ENCODE peak calls at places on chromosome 6, in nine cellular contexts. L is brain microvascular endothelial cell; R is cardiac muscle cell; B is osteoblast; D is HCT116; T is fibroblast of lung; H is naive thymus-derived CD4-positive, alpha-beta T cell; Z is OCI-LY7; O is CD8-positive, alpha-beta memory T cell. E is an unnamed sample. For H3K36me3, the result is how much of the 10 kb centered on the place peaks cover.

GRCh38 chr6:147278891-147279290 is 74.7 kb downstream of the STXBP5 start:
- DNase-seq in L (no peak), R (no peak), B (no peak), D (no peak), T (no peak), H (no peak), Z (no peak), O (no peak), E (no peak)

GRCh38 chr6:141744971-141745370 is 387.8 kb upstream of the GJE1 start:
- DNase-seq in L (no peak), R (peak), B (peak), D (no peak), T (peak), H (no peak), Z (no peak), O (no peak), E (no peak)

GRCh38 chr6:44556046-44556445 is 168.5 kb downstream of the CDC5L start:
- DNase-seq in L (no peak), R (no peak), B (no peak), D (no peak), T (no peak), H (no peak), Z (no peak), O (no peak), E (no peak)

GRCh38 chr6:107587402-107587801 is 97.5 kb downstream of the SOBP start:
- DNase-seq in L (no peak), R (no peak), B (no peak), D (no peak), T (no peak), H (no peak), Z (no peak), O (no peak), E (no peak)

GRCh38 chr6:25703005-25703404 is 51.0 kb downstream of the SCGN start:
- DNase-seq in L (no peak), R (no peak), B (no peak), D (no peak), T (no peak), H (no peak), Z (no peak), O (no peak), E (no peak)

GRCh38 chr6:159303784-159304183 is 134.6 kb downstream of the FNDC1 start:
- DNase-seq in L (no peak), R (no peak), B (no peak), D (no peak), T (no peak), H (no peak), Z (no peak), O (no peak), E (no peak)

GRCh38 chr6:150717419-150717818 is 117.7 kb downstream of the PLEKHG1 start:
- DNase-seq in L (no peak), R (no peak), B (no peak), D (no peak), T (no peak), H (no peak), Z (no peak), O (no peak), E (peak)

GRCh38 chr6:170224694-170225660 is 65.9 kb downstream of the DLL1 start:
- DNase-seq in L (no peak), R (no peak), B (peak), D (no peak), T (peak), H (no peak), Z (no peak), O (no peak), E (no peak)

GRCh38 chr6:143059616-143060353 is 904 bp upstream of the AIG1 start:
- DNase-seq in L (peak), R (peak), B (peak), D (peak), T (peak), H (no peak), Z (peak), O (peak), E (no peak)

GRCh38 chr6:2794171-2794730 is 29.1 kb downstream of the WRNIP1 start:
- DNase-seq in L (no peak), R (no peak), B (no peak), D (no peak), T (peak), H (no peak), Z (no peak), O (no peak), E (no peak)

GRCh38 chr6:24440897-24441598 is 38.3 kb downstream of the MRS2 start:
- DNase-seq in L (no peak), R (no peak), B (no peak), D (no peak), T (no peak), H (no peak), Z (no peak), O (no peak), E (no peak)

GRCh38 chr6:168309183-168309582 is 10.4 kb downstream of the DACT2 start:
- DNase-seq in L (no peak), R (no peak), B (no peak), D (no peak), T (no peak), H (no peak), Z (no peak), O (no peak), E (no peak)

GRCh38 chr6:109820706-109821350 is 129.7 kb downstream of the FIG4 start:
- DNase-seq in L (no peak), R (no peak), B (no peak), D (no peak), T (no peak), H (no peak), Z (peak), O (no peak), E (no peak)

GRCh38 chr6:16764188-16764950 is 3.1 kb upstream of the ATXN1 start:
- DNase-seq in L (peak), R (peak), B (peak), D (no peak), T (peak), H (no peak), Z (no peak), O (no peak), E (no peak)

GRCh38 chr6:22053385-22053997 is 243.3 kb downstream of the PRL start:
- DNase-seq in L (no peak), R (no peak), B (peak), D (no peak), T (peak), H (no peak), Z (no peak), O (no peak), E (no peak)

GRCh38 chr6:33620158-33620583 is 951 bp upstream of the ITPR3 start:
- DNase-seq in L (no peak), R (no peak), B (peak), D (no peak), T (peak), H (peak), Z (peak), O (no peak), E (no peak)

GRCh38 chr6:37171141-37171969 is 1.4 kb downstream of the PIM1 start:
- DNase-seq in L (peak), R (peak), B (peak), D (no peak), T (peak), H (peak), Z (peak), O (peak), E (peak)

GRCh38 chr6:71405416-71405815 is 116.8 kb downstream of the OGFRL1 start:
- DNase-seq in L (no peak), R (no peak), B (no peak), D (no peak), T (no peak), H (no peak), Z (no peak), O (no peak), E (no peak)

GRCh38 chr6:137013738-137014602 is 30.8 kb downstream of the IL20RA start:
- DNase-seq in L (peak), R (peak), B (peak), D (peak), T (peak), H (no peak), Z (peak), O (no peak), E (peak)

GRCh38 chr6:119966484-119966883 is 616.9 kb upstream of the MAN1A1 start:
- DNase-seq in L (no peak), R (no peak), B (no peak), D (no peak), T (no peak), H (no peak), Z (peak), O (no peak), E (peak)

GRCh38 chr6:37483917-37484785 is 15.5 kb downstream of the CCDC167 start:
- DNase-seq in L (peak), R (peak), B (peak), D (no peak), T (peak), H (peak), Z (peak), O (peak), E (peak)

GRCh38 chr6:21665436-21666199 is 72.1 kb downstream of the SOX4 start:
- DNase-seq in L (no peak), R (no peak), B (no peak), D (no peak), T (peak), H (no peak), Z (no peak), O (no peak), E (no peak)

GRCh38 chr6:42401605-42401935 is 50.2 kb downstream of the TRERF1 start:
- DNase-seq in L (no peak), R (no peak), B (no peak), D (no peak), T (no peak), H (no peak), Z (no peak), O (no peak), E (no peak)

GRCh38 chr6:7954477-7955200 is 44.1 kb upstream of the TXNDC5 start:
- DNase-seq in L (no peak), R (peak), B (no peak), D (no peak), T (no peak), H (no peak), Z (no peak), O (no peak), E (no peak)

GRCh38 chr6:99882151-99882702 is 111.8 kb downstream of the MCHR2 start:
- DNase-seq in L (no peak), R (no peak), B (no peak), D (no peak), T (no peak), H (no peak), Z (no peak), O (no peak), E (no peak)

GRCh38 chr6:166508726-166509125 is 77.8 kb downstream of the RAMACL start:
- DNase-seq in L (no peak), R (no peak), B (peak), D (no peak), T (no peak), H (no peak), Z (no peak), O (no peak), E (no peak)
- H3K36me3 ChIP-seq in L (under half), R (under half), B (under half), D (under half), T (under half), H (under half), Z (under half), O (under half), E (under half)

GRCh38 chr6:32117461-32117860 is 8.3 kb upstream of the TNXB start:
- DNase-seq in L (no peak), R (no peak), B (no peak), D (no peak), T (no peak), H (no peak), Z (no peak), O (no peak), E (no peak)
- H3K36me3 ChIP-seq in L (under half), R (under half), B (under half), D (under half), T (under half), H (half or more), Z (half or more), O (half or more), E (under half)

GRCh38 chr6:166087246-166087645 is 80.4 kb downstream of the TBXT start:
- DNase-seq in L (no peak), R (no peak), B (peak), D (no peak), T (no peak), H (no peak), Z (no peak), O (no peak), E (no peak)

GRCh38 chr6:166087848-166088247 is 79.8 kb downstream of the TBXT start:
- DNase-seq in L (no peak), R (no peak), B (no peak), D (no peak), T (no peak), H (no peak), Z (no peak), O (no peak), E (no peak)

GRCh38 chr6:166084951-166085350 is 82.7 kb downstream of the TBXT start:
- DNase-seq in L (no peak), R (no peak), B (no peak), D (no peak), T (no peak), H (no peak), Z (no peak), O (no peak), E (no peak)

GRCh38 chr6:166085498-166085897 is 82.2 kb downstream of the TBXT start:
- DNase-seq in L (no peak), R (no peak), B (no peak), D (no peak), T (no peak), H (no peak), Z (no peak), O (no peak), E (no peak)
- H3K36me3 ChIP-seq in L (under half), R (under half), B (under half), D (under half), T (under half), H (under half), Z (under half), O (under half), E (under half)

DNA sequence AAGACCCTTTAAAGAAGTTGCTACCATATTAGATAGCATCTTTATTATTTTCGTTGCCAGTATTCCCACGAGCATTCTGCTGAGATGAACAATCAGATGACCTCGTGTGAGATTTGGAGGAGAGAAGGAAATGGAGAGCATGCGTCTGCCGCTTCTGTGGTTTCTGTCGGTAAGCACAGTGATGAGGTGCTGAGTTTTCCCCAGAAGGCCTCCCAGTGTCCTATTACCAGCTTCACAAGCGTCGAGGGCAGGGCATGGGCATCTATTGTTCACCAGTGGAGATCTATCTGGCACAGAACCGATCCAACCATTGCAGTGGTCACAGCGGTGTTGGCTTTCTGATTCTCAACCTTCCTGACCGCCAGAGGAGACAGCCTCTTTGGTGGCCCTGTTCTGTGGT is 29.4 kb downstream of the TRAF3IP2 start:
- DNase-seq in L (peak), R (peak), B (no peak), D (no peak), T (peak), H (no peak), Z (no peak), O (no peak), E (no peak)
- H3K36me3 ChIP-seq in L (under half), R (under half), B (half or more), D (under half), T (under half), H (half or more), Z (half or more), O (under half), E (under half)

GRCh38 chr6:30732237-30732943 is 10.1 kb downstream of the FLOT1 start:
- DNase-seq in L (no peak), R (no peak), B (no peak), D (no peak), T (no peak), H (no peak), Z (no peak), O (no peak), E (no peak)
- H3K36me3 ChIP-seq in L (under half), R (half or more), B (half or more), D (under half), T (under half), H (under half), Z (half or more), O (under half), E (half or more)

GRCh38 chr6:31630177-31630934 is 9.8 kb downstream of the PRRC2A start:
- DNase-seq in L (no peak), R (no peak), B (peak), D (no peak), T (no peak), H (no peak), Z (no peak), O (no peak), E (no peak)

GRCh38 chr6:31631209-31631608 is 10.7 kb downstream of the PRRC2A start:
- DNase-seq in L (no peak), R (no peak), B (peak), D (no peak), T (no peak), H (no peak), Z (no peak), O (no peak), E (no peak)

GRCh38 chr6:31626952-31627351 is 6.4 kb downstream of the PRRC2A start:
- DNase-seq in L (no peak), R (no peak), B (peak), D (no peak), T (no peak), H (no peak), Z (no peak), O (no peak), E (no peak)

GRCh38 chr6:31629014-31629413 is 8.5 kb downstream of the PRRC2A start:
- DNase-seq in L (no peak), R (no peak), B (no peak), D (no peak), T (no peak), H (no peak), Z (no peak), O (no peak), E (no peak)

GRCh38 chr6:31627690-31628287 is 7.3 kb downstream of the PRRC2A start:
- DNase-seq in L (no peak), R (no peak), B (peak), D (no peak), T (no peak), H (no peak), Z (no peak), O (no peak), E (no peak)
- H3K36me3 ChIP-seq in L (half or more), R (half or more), B (half or more), D (half or more), T (half or more), H (half or more), Z (half or more), O (half or more), E (half or more)

GRCh38 chr6:89638320-89639195 is at the start of gene LYRM2:
- DNase-seq in L (peak), R (peak), B (peak), D (peak), T (peak), H (peak), Z (peak), O (peak), E (peak)

GRCh38 chr6:89644864-89645263 is 6.3 kb upstream of the LYRM2 start:
- DNase-seq in L (no peak), R (no peak), B (no peak), D (no peak), T (no peak), H (no peak), Z (no peak), O (no peak), E (peak)

GRCh38 chr6:89637960-89638319 is 607 bp downstream of the LYRM2 start:
- DNase-seq in L (peak), R (no peak), B (no peak), D (no peak), T (no peak), H (no peak), Z (no peak), O (no peak), E (no peak)

GRCh38 chr6:89643411-89643810 is 4.9 kb upstream of the LYRM2 start:
- DNase-seq in L (no peak), R (no peak), B (no peak), D (no peak), T (no peak), H (no peak), Z (no peak), O (no peak), E (no peak)

DNA sequence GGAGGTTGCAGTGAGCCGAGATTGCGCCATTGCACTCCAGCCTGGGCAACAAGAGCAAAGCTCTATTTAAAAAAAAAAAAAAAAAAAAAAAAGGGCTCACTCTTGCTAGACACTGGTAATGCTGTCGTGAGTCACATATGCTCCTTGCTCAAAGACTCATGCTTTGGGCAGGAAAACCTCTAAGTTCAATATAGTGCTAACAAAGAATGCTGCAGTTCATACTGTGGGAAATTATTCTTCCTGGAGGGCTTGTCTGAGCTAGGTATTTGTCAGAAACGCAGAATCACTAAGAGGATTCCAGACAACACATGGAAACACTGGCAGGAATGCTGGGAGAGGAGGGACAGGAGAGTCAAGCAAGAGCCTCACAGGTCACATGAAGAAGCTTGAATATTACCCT is 2.3 kb upstream of the LYRM2 start:
- DNase-seq in L (peak), R (no peak), B (peak), D (no peak), T (peak), H (no peak), Z (no peak), O (no peak), E (no peak)
- H3K36me3 ChIP-seq in L (under half), R (under half), B (under half), D (under half), T (under half), H (under half), Z (half or more), O (under half), E (under half)

GRCh38 chr6:15519681-15520080 is 143.1 kb downstream of the DTNBP1 start:
- DNase-seq in L (no peak), R (no peak), B (peak), D (no peak), T (no peak), H (no peak), Z (no peak), O (no peak), E (no peak)
- H3K36me3 ChIP-seq in L (under half), R (under half), B (under half), D (under half), T (under half), H (half or more), Z (under half), O (under half), E (under half)

E was measured in HAP-1.